ENCODE peak calls at places on chromosomes 3 and 15, in four cellular contexts. O, F, U and M are unnamed samples.

GRCh38 chr15:63462053-63462452 is 42.3 kb upstream of the USP3 start:
- DNase-seq in U (no peak), O (no peak), F (no peak), M (peak; percentile 49)

GRCh38 chr3:6807967-6808588 is 52.8 kb upstream of the GRM7 start:
- DNase-seq in F (no peak), O (no peak), U (no peak), M (peak; percentile 0)

GRCh38 chr15:44554934-44555723 is 18.2 kb downstream of the EIF3J start:
- DNase-seq in F (no peak), O (peak; percentile 42), U (no peak), M (no peak)

GRCh38 chr3:15271030-15271429 is 61.4 kb downstream of the SH3BP5 start:
- DNase-seq in U (no peak), O (no peak), F (no peak), M (no peak)

GRCh38 chr15:26739791-26740190 is 33.1 kb downstream of the GABRB3 start:
- DNase-seq in U (no peak), F (no peak), O (no peak), M (no peak)

GRCh38 chr3:90062631-90063200 is 955.3 kb downstream of the EPHA3 start:
- DNase-seq in F (no peak), O (no peak), U (no peak), M (no peak)

GRCh38 chr3:195892355-195893120 is 15.8 kb downstream of the TNK2 start:
- DNase-seq in O (peak; percentile 87), U (no peak), F (no peak), M (peak; percentile 83)

GRCh38 chr3:175212896-175213295 is 353.8 kb downstream of the NAALADL2 start:
- DNase-seq in U (no peak), O (no peak), F (no peak), M (peak; percentile 74)

GRCh38 chr3:181720281-181720680 is 8.6 kb downstream of the SOX2 start:
- DNase-seq in F (no peak), O (no peak), U (no peak), M (no peak)

GRCh38 chr3:60610441-60611112 is 640.7 kb downstream of the FHIT start:
- DNase-seq in O (no peak), U (no peak), F (no peak), M (peak; percentile 98)

GRCh38 chr15:26628879-26629529 is 143.9 kb downstream of the GABRB3 start:
- DNase-seq in O (no peak), U (no peak), F (no peak), M (no peak)

GRCh38 chr3:20773320-20773984 is 587.4 kb upstream of the SGO1 start:
- DNase-seq in U (no peak), F (no peak), O (no peak), M (no peak)

GRCh38 chr3:119559441-119559963 is at the start of gene CD80:
- DNase-seq in U (peak; percentile 71), F (peak; percentile 65), O (no peak), M (peak; percentile 72)

GRCh38 chr3:194872669-194872977 is 186.9 kb downstream of the FAM43A start:
- DNase-seq in F (peak; percentile 10), O (no peak), U (no peak), M (peak; percentile 83)

GRCh38 chr3:67017211-67017610 is 19.1 kb downstream of the KBTBD8 start:
- DNase-seq in O (peak; percentile 14), U (peak; percentile 16), F (no peak), M (peak; percentile 3)

GRCh38 chr3:187852842-187853727 is 107.8 kb upstream of the BCL6 start:
- DNase-seq in O (no peak), U (no peak), F (no peak), M (peak; percentile 21)

GRCh38 chr3:102206506-102207145 is 228.2 kb upstream of the ZPLD1 start:
- DNase-seq in F (no peak), U (no peak), O (no peak), M (peak; percentile 80)

GRCh38 chr15:73605759-73606423 is 27.3 kb downstream of the NPTN start:
- DNase-seq in O (no peak), U (no peak), F (no peak), M (no peak)

GRCh38 chr15:80456517-80457497 is 52.6 kb downstream of the ARNT2 start:
- DNase-seq in U (no peak), F (no peak), O (no peak), M (peak; percentile 50)

GRCh38 chr3:58419782-58420512 is 13.7 kb downstream of the PDHB start:
- DNase-seq in F (no peak), O (no peak), U (no peak), M (peak; percentile 74)

GRCh38 chr15:68818671-68819450 is 1.8 kb downstream of the ANP32A start:
- DNase-seq in U (peak; percentile 27), O (peak; percentile 74), F (no peak), M (peak; percentile 66)

GRCh38 chr3:122572940-122573412 is 4.5 kb upstream of the PARP15 start:
- DNase-seq in U (no peak), O (no peak), F (no peak), M (peak; percentile 28)

GRCh38 chr3:46544771-46545503 is 21.2 kb downstream of the LRRC2 start:
- DNase-seq in F (no peak), O (no peak), U (no peak), M (no peak)

GRCh38 chr3:132347095-132347494 is 29.9 kb downstream of the ACP3 start:
- DNase-seq in O (no peak), U (no peak), F (no peak), M (peak; percentile 92)

GRCh38 chr3:56356820-56357219 is 111.4 kb downstream of the ERC2 start:
- DNase-seq in O (no peak), U (no peak), F (no peak), M (no peak)

GRCh38 chr15:85874236-85874635 is 79.5 kb upstream of the KLHL25 start:
- DNase-seq in O (no peak), U (no peak), F (no peak), M (no peak)

GRCh38 chr3:88189361-88189810 is 39.6 kb downstream of the C3orf38 start:
- DNase-seq in U (peak; percentile 58), F (no peak), O (peak; percentile 19), M (no peak)

GRCh38 chr15:27845535-27846369 is 253.4 kb downstream of the OCA2 start:
- DNase-seq in U (no peak), F (no peak), O (no peak), M (no peak)

GRCh38 chr15:62887113-62887570 is 155.4 kb upstream of the TPM1 start:
- DNase-seq in O (peak; percentile 56), F (no peak), U (no peak), M (peak; percentile 63)

GRCh38 chr3:184559336-184559735 is 2.2 kb upstream of the EPHB3 start:
- DNase-seq in F (no peak), U (no peak), O (no peak), M (no peak)

GRCh38 chr3:184562146-184562861 is 719 bp downstream of the EPHB3 start:
- DNase-seq in F (no peak), O (peak; percentile 69), U (no peak), M (peak; percentile 66)

GRCh38 chr3:184560531-184560930 is 1.1 kb upstream of the EPHB3 start:
- DNase-seq in U (no peak), F (no peak), O (no peak), M (no peak)

GRCh38 chr3:184561329-184562145 is at the start of gene EPHB3:
- DNase-seq in O (peak; percentile 99), U (peak; percentile 98), F (peak; percentile 98), M (peak; percentile 100)

GRCh38 chr3:184560992-184561328 is 625 bp upstream of the EPHB3 start:
- DNase-seq in O (no peak), F (no peak), U (no peak), M (peak; percentile 77)
- H2AFZ ChIP-seq in O (peak overlapping the region; percentile 63), F (peak overlapping the region; percentile 77), U (peak overlapping the region; percentile 70), M (peak overlapping the region; percentile 81)

GRCh38 chr3:13621381-13622221 is 72.7 kb downstream of the FBLN2 start:
- DNase-seq in F (no peak), O (no peak), U (no peak), M (no peak)
- TF ChIP-seq EZH2phosphoT487 in F (no peak), O (no peak), U (no peak), M (no peak)

DNA sequence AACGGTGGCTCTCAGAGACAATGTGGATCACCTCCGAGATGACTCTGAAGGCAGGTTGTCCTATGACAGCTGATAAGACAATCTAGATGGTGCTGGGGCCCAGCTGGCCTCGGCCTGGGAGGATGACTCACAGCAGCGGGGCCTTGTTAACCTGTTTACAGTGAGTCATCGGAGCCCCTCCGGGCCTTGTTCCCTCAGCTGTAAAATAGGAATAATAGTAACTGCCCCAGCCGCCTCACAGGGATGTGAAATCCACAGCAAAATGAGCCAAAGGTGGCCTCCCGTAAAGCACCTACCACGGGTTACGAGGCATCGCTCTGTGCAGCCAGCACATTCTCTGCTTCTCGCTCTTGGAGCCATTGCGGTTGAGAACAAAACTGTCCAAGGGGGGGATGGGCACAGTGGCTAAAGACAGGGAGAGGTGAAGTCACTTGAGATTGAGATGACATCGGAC is 88.6 kb upstream of the RASGRF1 start:
- DNase-seq in O (no peak), F (no peak), U (no peak), M (no peak)
- H3K4me2 ChIP-seq in O (no peak overlapping the region), F (peak overlapping the region; percentile 64), U (no peak overlapping the region), M (no peak overlapping the region)

GRCh38 chr15:38254065-38254883 is 1.6 kb downstream of the SPRED1 start:
- DNase-seq in O (peak; percentile 45), U (peak; percentile 78), F (peak; percentile 51), M (peak; percentile 77)

GRCh38 chr15:38253448-38253847 is 812 bp downstream of the SPRED1 start:
- DNase-seq in O (no peak), F (peak; percentile 28), U (no peak), M (peak; percentile 84)

GRCh38 chr15:38252481-38253311 is at the start of gene SPRED1:
- DNase-seq in F (no peak), U (peak; percentile 19), O (peak; percentile 76), M (peak; percentile 88)

GRCh38 chr15:38255690-38256089 is 3.1 kb downstream of the SPRED1 start:
- DNase-seq in O (no peak), U (no peak), F (no peak), M (peak; percentile 40)

GRCh38 chr15:38251726-38252480 is 733 bp upstream of the SPRED1 start:
- DNase-seq in U (peak; percentile 90), O (peak; percentile 88), F (peak; percentile 96), M (peak; percentile 98)
- H2AFZ ChIP-seq in U (peak overlapping the region; percentile 66), O (peak overlapping the region; percentile 82), F (peak overlapping the region; percentile 84), M (peak overlapping the region; percentile 89)